ENCODE peak calls at places on chromosomes 1 and 21, in five cellular contexts. U is stimulated activated CD4-positive, alpha-beta T cell treated with anti-CD3 and anti-CD28 coated beads, Interleukin-12 subunit alpha, Interleukin-12 subunit beta, amount 100 ng/mL, for 4 hours; W is small intestine; M is HTR-8/SVneo; A is glutamatergic neuron. H is an unnamed sample.

GRCh38 chr1:54298284-54299033 is 98.5 kb downstream of the MRPL37 start:
- DNase-seq in W (no peak), M (no peak), A (no peak), U (no peak), H (no peak)

GRCh38 chr1:17878837-17879236 is 123.7 kb downstream of the ACTL8 start:
- DNase-seq in U (no peak), W (no peak), M (peak), A (no peak), H (no peak)

GRCh38 chr1:148166558-148167492 is 14.7 kb upstream of the NBPF11 start:
- DNase-seq in M (no peak), U (no peak), W (peak), A (no peak), H (no peak)

GRCh38 chr1:199684686-199685273 is 342.7 kb upstream of the NR5A2 start:
- DNase-seq in W (peak), M (peak), A (no peak), U (no peak), H (peak)

GRCh38 chr21:29155118-29155932 is 24.9 kb downstream of the MAP3K7CL start:
- DNase-seq in U (no peak), W (peak), A (no peak), M (no peak), H (peak)

GRCh38 chr1:186689907-186690306 is 9.7 kb upstream of the PTGS2 start:
- DNase-seq in M (no peak), U (no peak), W (no peak), A (no peak), H (no peak)

GRCh38 chr1:234258071-234258470 is 115.2 kb upstream of the COA6 start:
- DNase-seq in M (no peak), U (no peak), A (no peak), W (no peak), H (no peak)

GRCh38 chr1:244810221-244810620 is 25.2 kb upstream of the COX20 start:
- DNase-seq in A (no peak), W (no peak), U (no peak), M (no peak), H (no peak)

GRCh38 chr1:150262388-150263320 is 5.1 kb downstream of the CA14 start:
- DNase-seq in A (no peak), U (no peak), M (no peak), W (no peak), H (no peak)

GRCh38 chr1:166975361-166976129 is at the start of gene ILDR2:
- DNase-seq in U (peak), W (peak), A (peak), M (no peak), H (peak)

GRCh38 chr1:230102046-230102445 is 35.0 kb downstream of the GALNT2 start:
- DNase-seq in W (no peak), M (no peak), U (no peak), A (no peak), H (no peak)

GRCh38 chr1:82845371-82845770 is 1044.6 kb downstream of the ADGRL2 start:
- DNase-seq in U (no peak), A (no peak), M (no peak), W (no peak), H (no peak)

GRCh38 chr21:42366292-42367010 is at the start of gene TFF1:
- DNase-seq in A (peak), M (no peak), U (no peak), W (peak), H (no peak)

GRCh38 chr1:64038965-64039926 is 164.2 kb upstream of the UBE2U start:
- DNase-seq in M (peak), A (no peak), W (peak), U (no peak), H (no peak)

GRCh38 chr1:190551638-190552037 is 74.0 kb upstream of the BRINP3 start:
- DNase-seq in U (no peak), M (no peak), W (no peak), A (no peak), H (no peak)

GRCh38 chr1:101410048-101410878 is 173.4 kb downstream of the S1PR1 start:
- DNase-seq in W (no peak), U (no peak), A (no peak), M (no peak), H (no peak)

GRCh38 chr21:42113926-42114409 is 42.9 kb downstream of the UMODL1 start:
- DNase-seq in A (no peak), U (no peak), M (peak), W (no peak), H (no peak)

GRCh38 chr1:56436912-56437403 is 142.4 kb downstream of the PLPP3 start:
- DNase-seq in A (peak), M (no peak), U (no peak), W (no peak), H (peak)

GRCh38 chr1:10626011-10626731 is 151.4 kb downstream of the PEX14 start:
- DNase-seq in W (no peak), A (no peak), M (no peak), U (no peak), H (no peak)

GRCh38 chr1:112537451-112537850 is 28.7 kb downstream of the WNT2B start:
- DNase-seq in A (no peak), M (no peak), U (no peak), W (no peak), H (no peak)

GRCh38 chr1:58782308-58783089 is 1.3 kb downstream of the JUN start:
- DNase-seq in U (peak), W (peak), M (no peak), A (peak), H (peak)

GRCh38 chr1:100941098-100941527 is 45.2 kb downstream of the SLC30A7 start:
- DNase-seq in A (no peak), M (no peak), U (no peak), W (no peak), H (no peak)

GRCh38 chr1:193338194-193338593 is 151.8 kb upstream of the B3GALT2 start:
- DNase-seq in W (peak), M (peak), A (no peak), U (no peak), H (no peak)

GRCh38 chr1:117048431-117049133 is 11.5 kb upstream of the TTF2 start:
- DNase-seq in W (no peak), A (no peak), M (no peak), U (no peak), H (no peak)

GRCh38 chr21:43866659-43867331 is 1.8 kb downstream of the AGPAT3 start:
- DNase-seq in U (peak), A (no peak), W (peak), M (no peak), H (no peak)

GRCh38 chr1:179129702-179130473 is 48.0 kb downstream of the TOR3A start:
- DNase-seq in W (peak), U (no peak), A (no peak), M (no peak), H (no peak)

GRCh38 chr21:45405819-45406762 is 1.1 kb downstream of the COL18A1 start:
- DNase-seq in M (peak), A (no peak), W (no peak), U (peak), H (no peak)

GRCh38 chr1:58922302-58923089 is 138.6 kb upstream of the JUN start:
- DNase-seq in A (no peak), W (peak), U (no peak), M (no peak), H (no peak)

GRCh38 chr1:85884372-85885035 is 176.3 kb upstream of the ZNHIT6 start:
- DNase-seq in W (no peak), M (peak), A (no peak), U (no peak), H (no peak)

GRCh38 chr1:1398677-1399186 is 403 bp downstream of the CCNL2 start:
- DNase-seq in W (no peak), M (no peak), U (no peak), A (no peak), H (no peak)

GRCh38 chr1:203556047-203556851 is 62.3 kb downstream of the OPTC start:
- DNase-seq in A (no peak), U (no peak), M (no peak), W (no peak), H (no peak)

GRCh38 chr1:60171793-60172192 is 98.2 kb upstream of the C1orf87 start:
- DNase-seq in A (no peak), U (no peak), M (no peak), W (no peak), H (no peak)

GRCh38 chr1:234108921-234109320 is 204.4 kb downstream of the SLC35F3 start:
- DNase-seq in A (no peak), M (no peak), W (no peak), U (no peak), H (no peak)